ENCODE peak calls at places on chromosomes 12 and 14, in five cellular contexts. C, Z, I, P and J are unnamed samples.

GRCh38 chr12:52132754-52133161 is 53.3 kb downstream of the SMIM41 start:
- DNase-seq in C (no peak), Z (no peak), I (peak; percentile 33), P (no peak), J (no peak)

GRCh38 chr12:52528641-52529143 is 8.5 kb upstream of the KRT5 start:
- DNase-seq in C (no peak), Z (no peak), I (no peak), P (no peak), J (no peak)

GRCh38 chr14:67413806-67414769 is 2.1 kb upstream of the PLEK2 start:
- DNase-seq in C (no peak), Z (peak; percentile 90), I (peak; percentile 20), P (no peak), J (no peak)

GRCh38 chr12:29159690-29160089 is 10.6 kb downstream of the FAR2 start:
- DNase-seq in C (no peak), Z (no peak), I (no peak), P (no peak), J (no peak)

GRCh38 chr12:77062846-77063461 is 2.4 kb downstream of the E2F7 start:
- DNase-seq in C (no peak), Z (peak; percentile 89), I (no peak), P (no peak), J (no peak)

GRCh38 chr14:73260574-73260973 is 23.3 kb downstream of the PAPLN start:
- DNase-seq in C (no peak), Z (no peak), I (no peak), P (no peak), J (no peak)

GRCh38 chr12:116135209-116135930 is 142.1 kb downstream of the MED13L start:
- DNase-seq in C (no peak), Z (peak; percentile 67), I (no peak), P (no peak), J (no peak)

GRCh38 chr12:104354167-104354867 is 50.8 kb downstream of the EID3 start:
- DNase-seq in C (no peak), Z (no peak), I (no peak), P (no peak), J (no peak)

GRCh38 chr12:15801770-15802393 is 12.7 kb upstream of the EPS8 start:
- DNase-seq in C (no peak), Z (no peak), I (no peak), P (no peak), J (no peak)

DNA sequence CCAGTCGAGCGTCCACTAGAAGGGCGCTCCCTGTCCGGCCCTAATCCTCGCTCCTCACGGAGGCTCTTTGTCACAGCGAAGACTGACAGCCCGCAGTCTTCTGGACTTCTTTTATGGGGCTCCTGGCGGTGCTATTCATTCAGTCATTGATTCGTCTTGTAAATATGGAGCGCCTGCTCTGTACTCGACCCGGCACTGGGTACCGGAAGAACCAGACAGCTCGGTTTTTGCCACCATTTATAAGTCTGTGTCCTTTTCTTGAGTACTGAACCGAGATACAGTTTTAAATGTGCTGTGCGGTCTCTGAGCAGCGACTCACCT is 570 bp downstream of the DMAC2L start:
- DNase-seq in C (no peak), Z (no peak), I (no peak), P (no peak), J (no peak)
- TF ChIP-seq CTCF in C (no peak), Z (no peak), I (no peak), P (no peak), J (no peak)

GRCh38 chr12:42716521-42716920 is 127.0 kb upstream of the PRICKLE1 start:
- DNase-seq in C (no peak), Z (peak; percentile 70), I (peak; percentile 46), P (no peak), J (no peak)
- TF ChIP-seq CTCF in C (no peak), Z (no peak), I (no peak), P (no peak), J (no peak)

GRCh38 chr14:82223276-82223675 is 689.6 kb upstream of the SEL1L start:
- DNase-seq in C (no peak), Z (no peak), I (no peak), P (no peak), J (no peak)
- TF ChIP-seq CTCF in C (no peak), Z (no peak), I (no peak), P (no peak), J (no peak)

DNA sequence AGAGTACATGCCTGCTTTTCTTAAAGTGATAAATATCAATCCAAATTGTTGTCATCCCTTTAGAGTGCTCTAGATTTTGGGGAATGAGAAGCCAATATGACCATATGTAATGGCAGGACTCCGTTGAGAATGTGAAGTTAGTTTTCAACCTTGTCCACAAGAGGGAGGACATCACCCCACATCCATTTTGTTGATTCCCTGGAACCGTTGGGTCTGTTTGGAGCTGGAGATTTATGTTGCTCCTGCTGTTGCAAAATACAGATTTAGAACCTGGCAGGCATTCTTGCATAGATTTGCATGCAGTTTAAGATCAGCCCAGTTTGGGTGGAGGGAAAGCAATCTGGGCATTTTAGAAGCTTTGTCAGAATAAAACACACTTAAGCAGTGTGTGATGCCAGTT is 620.1 kb downstream of the NRXN3 start:
- DNase-seq in C (peak; percentile 37), Z (no peak), I (no peak), P (no peak), J (no peak)
- TF ChIP-seq CTCF in C (peak; percentile 49), Z (no peak), I (no peak), P (no peak), J (no peak)

GRCh38 chr12:121628536-121628935 is 2.2 kb downstream of the ORAI1 start:
- DNase-seq in C (no peak), Z (no peak), I (no peak), P (no peak), J (no peak)

GRCh38 chr12:121630791-121631190 is 4.5 kb downstream of the ORAI1 start:
- DNase-seq in C (no peak), Z (no peak), I (no peak), P (no peak), J (no peak)

GRCh38 chr12:121628037-121628436 is 1.7 kb downstream of the ORAI1 start:
- DNase-seq in C (no peak), Z (no peak), I (no peak), P (no peak), J (no peak)

GRCh38 chr12:121626087-121626852 is at the start of gene ORAI1:
- DNase-seq in C (peak; percentile 95), Z (peak; percentile 94), I (no peak), P (peak; percentile 80), J (peak; percentile 79)

DNA sequence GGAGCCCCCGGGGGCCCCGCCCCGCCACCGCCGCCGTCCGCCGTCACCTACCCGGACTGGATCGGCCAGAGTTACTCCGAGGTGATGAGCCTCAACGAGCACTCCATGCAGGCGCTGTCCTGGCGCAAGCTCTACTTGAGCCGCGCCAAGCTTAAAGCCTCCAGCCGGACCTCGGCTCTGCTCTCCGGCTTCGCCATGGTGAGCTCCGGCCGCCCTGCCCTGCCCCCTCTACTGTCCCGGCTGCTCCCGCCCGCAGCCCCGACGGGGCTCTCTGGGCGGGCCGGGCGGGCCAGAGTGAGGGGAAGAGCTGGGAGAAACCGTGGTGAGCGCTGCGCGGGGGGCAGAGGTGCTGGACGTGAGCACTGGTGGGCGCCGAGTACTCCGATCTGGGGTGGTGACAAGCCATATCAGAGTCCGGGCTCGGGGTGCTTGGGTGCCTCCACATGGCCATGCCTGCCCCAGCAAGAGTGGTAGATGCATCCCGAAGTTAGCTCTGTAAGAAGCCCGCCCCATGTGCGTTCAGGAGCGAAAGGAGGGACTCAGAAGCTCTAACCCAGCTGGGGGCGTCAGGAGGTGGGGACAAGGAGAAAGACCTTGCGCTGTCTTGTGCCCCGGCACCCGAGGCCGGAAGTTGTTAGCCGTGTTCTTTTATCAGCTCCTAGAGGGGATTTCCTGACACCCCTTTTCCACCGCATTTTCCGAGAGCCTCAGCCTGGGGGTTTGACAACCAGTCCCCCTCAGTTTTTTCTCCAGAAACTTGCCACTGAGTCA is 708 bp downstream of the ORAI1 start:
- DNase-seq in C (peak; percentile 88), Z (peak; percentile 76), I (no peak), P (peak; percentile 24), J (no peak)
- TF ChIP-seq CTCF in C (no peak), Z (peak; percentile 28), I (peak; percentile 36), P (peak; percentile 26), J (no peak)